ENCODE peak calls at places on chromosomes 5 and 9, in eight cellular contexts. S is endothelial cell of umbilical vein, J is AG04450, D is fibroblast of lung, E is fibroblast of the aortic adventitia, W is A549, T is lower leg skin, L is colonic mucosa. I is an unnamed sample.

GRCh38 chr9:88689509-88689908 is 154.5 kb downstream of the NXNL2 start:
- DNase-seq in T (no peak), E (no peak), W (no peak), J (no peak), D (no peak), L (no peak), S (no peak), I (no peak)

GRCh38 chr5:56850423-56850822 is 35.1 kb downstream of the MAP3K1 start:
- DNase-seq in L (no peak), J (no peak), W (no peak), D (no peak), T (no peak), E (no peak), S (no peak), I (no peak)

GRCh38 chr5:13976867-13977479 is 32.5 kb upstream of the DNAH5 start:
- DNase-seq in W (peak), L (no peak), T (no peak), J (no peak), S (peak), D (peak), E (peak), I (peak)

GRCh38 chr9:26856413-26857032 is 36.1 kb downstream of the CAAP1 start:
- DNase-seq in T (no peak), D (peak), S (peak), L (peak), E (peak), W (peak), J (no peak), I (no peak)

GRCh38 chr9:89366711-89367110 is 48.4 kb downstream of the SECISBP2 start:
- DNase-seq in J (no peak), L (no peak), T (no peak), E (no peak), D (no peak), S (no peak), W (no peak), I (peak)

GRCh38 chr5:75020016-75020656 is 32.2 kb downstream of the GCNT4 start:
- DNase-seq in W (no peak), J (no peak), L (peak), S (no peak), E (no peak), T (no peak), D (no peak), I (no peak)

GRCh38 chr9:69190866-69191672 is 17.0 kb downstream of the TJP2 start:
- DNase-seq in L (no peak), E (peak), J (no peak), D (no peak), S (peak), W (no peak), T (no peak), I (no peak)

GRCh38 chr9:127129718-127130085 is 7.3 kb upstream of the ANGPTL2 start:
- DNase-seq in E (no peak), D (no peak), S (no peak), T (no peak), J (no peak), W (no peak), L (no peak), I (no peak)

GRCh38 chr9:27425827-27426716 is 98.0 kb upstream of the IFNK start:
- DNase-seq in D (no peak), L (no peak), T (no peak), J (no peak), E (no peak), S (no peak), W (no peak), I (no peak)

GRCh38 chr9:88949425-88949824 is 41.8 kb upstream of the S1PR3 start:
- DNase-seq in D (peak), W (no peak), T (no peak), J (no peak), S (peak), E (peak), L (no peak), I (no peak)

GRCh38 chr5:132907161-132907560 is 33.7 kb downstream of the LEAP2 start:
- DNase-seq in W (no peak), E (no peak), J (no peak), D (no peak), T (no peak), L (no peak), S (peak), I (no peak)

GRCh38 chr9:19358691-19359090 is 21.3 kb downstream of the RPS6 start:
- DNase-seq in E (no peak), T (no peak), L (no peak), S (no peak), J (no peak), W (no peak), D (peak), I (no peak)

GRCh38 chr5:170660531-170660930 is 123.0 kb upstream of the GABRP start:
- DNase-seq in T (no peak), J (no peak), L (no peak), S (no peak), D (no peak), E (no peak), W (no peak), I (no peak)

DNA sequence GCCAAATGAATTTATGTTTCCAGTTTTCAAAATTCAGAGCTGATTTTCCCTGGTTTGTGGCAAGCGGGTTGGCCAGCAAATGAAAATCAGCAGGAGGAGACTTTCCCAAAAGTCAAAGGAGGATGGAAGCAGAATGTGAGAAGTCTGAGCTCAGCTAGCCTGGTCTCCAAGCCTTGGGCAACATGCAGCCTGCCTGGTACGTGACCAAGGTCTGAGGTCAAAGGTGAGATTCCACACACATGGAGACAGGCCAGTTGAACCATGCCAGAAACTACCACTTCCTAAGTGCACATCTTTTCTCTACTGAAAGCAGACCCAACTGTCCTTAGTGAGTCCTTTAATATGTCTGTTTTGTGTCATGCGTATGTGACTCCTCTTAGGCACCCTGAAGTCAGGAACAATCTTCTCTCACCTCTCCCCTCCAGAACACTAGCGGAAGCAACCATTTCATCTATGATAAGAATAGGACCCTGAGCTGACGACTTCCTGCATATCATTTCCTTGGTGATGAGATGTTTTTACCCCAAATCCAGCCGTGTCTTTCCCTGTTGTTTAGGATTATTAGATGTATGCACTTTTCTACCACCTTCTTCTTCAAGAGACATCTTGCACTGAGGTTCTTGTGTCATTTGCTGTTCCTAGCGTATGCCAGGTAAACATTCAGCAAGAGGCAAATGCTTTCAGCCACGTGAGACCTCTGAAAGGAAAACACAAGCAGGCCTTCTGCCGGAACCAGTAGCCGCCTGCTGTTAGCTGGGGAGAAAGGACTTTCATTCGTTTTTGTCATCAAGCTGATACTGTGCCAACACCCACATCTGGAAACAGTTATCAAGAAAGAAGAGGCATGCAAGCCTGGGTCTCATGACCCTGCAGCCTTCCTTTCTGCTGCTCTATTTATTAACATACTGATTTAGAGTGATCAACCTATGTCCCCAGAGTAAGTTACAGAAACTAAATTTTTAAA is 9.7 kb upstream of the TGFBI start:
- DNase-seq in D (peak), W (no peak), S (no peak), L (peak), E (peak), J (peak), T (peak), I (no peak)
- TF ChIP-seq CTCF in D (peak), W (no peak), S (no peak), L (no peak), E (peak), J (peak), T (no peak), I (no peak)

GRCh38 chr5:10489810-10490426 is 48.2 kb downstream of the ROPN1L start:
- DNase-seq in S (peak), D (peak), W (no peak), L (no peak), T (no peak), J (no peak), E (peak), I (no peak)
- H3K4me3 ChIP-seq in S (no peak), D (no peak), W (no peak), L (no peak), T (no peak), J (no peak), E (no peak), I (no peak)

GRCh38 chr9:6538666-6539071 is 106.9 kb downstream of the GLDC start:
- DNase-seq in L (no peak), D (peak), J (no peak), E (peak), W (no peak), S (no peak), T (no peak), I (peak)
- TF ChIP-seq CTCF in L (no peak), D (no peak), J (no peak), E (no peak), W (no peak), S (no peak), T (no peak), I (no peak)

GRCh38 chr9:4099961-4100360 is 199.9 kb downstream of the GLIS3 start:
- DNase-seq in E (peak), J (no peak), D (peak), W (no peak), T (no peak), L (no peak), S (no peak), I (no peak)
- H3K4me3 ChIP-seq in E (no peak), J (no peak), D (no peak), W (no peak), T (no peak), L (no peak), S (no peak), I (no peak)

GRCh38 chr5:80487829-80488708 is at the start of gene FAM151B:
- DNase-seq in T (peak), J (peak), L (peak), D (peak), W (peak), E (peak), S (peak), I (peak)
- TF ChIP-seq CTCF in T (no peak), J (peak), L (no peak), D (peak), W (peak), E (peak), S (no peak), I (peak)

GRCh38 chr5:15023846-15024245 is 152.3 kb upstream of the ANKH start:
- DNase-seq in W (no peak), D (no peak), T (no peak), L (no peak), E (no peak), S (no peak), J (no peak), I (no peak)

GRCh38 chr5:15026011-15026481 is 154.5 kb upstream of the ANKH start:
- DNase-seq in E (peak), S (no peak), L (no peak), J (no peak), D (peak), T (no peak), W (no peak), I (no peak)

GRCh38 chr5:15021286-15022046 is 149.9 kb upstream of the ANKH start:
- DNase-seq in D (peak), W (no peak), E (peak), T (no peak), L (no peak), S (no peak), J (peak), I (no peak)

GRCh38 chr5:15023266-15023665 is 151.7 kb upstream of the ANKH start:
- DNase-seq in L (no peak), D (no peak), E (no peak), T (no peak), J (no peak), S (no peak), W (no peak), I (no peak)

GRCh38 chr5:15020731-15021130 is 149.2 kb upstream of the ANKH start:
- DNase-seq in D (no peak), J (no peak), L (no peak), E (peak), S (no peak), T (no peak), W (no peak), I (no peak)
- H3K4me3 ChIP-seq in D (no peak), J (no peak), L (no peak), E (no peak), S (no peak), T (no peak), W (no peak), I (no peak)

GRCh38 chr9:124386201-124386600 is 29.0 kb downstream of the PSMB7 start:
- DNase-seq in T (no peak), S (peak), J (no peak), L (no peak), D (peak), W (no peak), E (no peak), I (no peak)

GRCh38 chr9:124385623-124386022 is 29.6 kb downstream of the PSMB7 start:
- DNase-seq in T (no peak), E (no peak), L (no peak), W (no peak), S (no peak), D (no peak), J (no peak), I (no peak)

GRCh38 chr9:124384849-124385248 is 30.4 kb downstream of the PSMB7 start:
- DNase-seq in L (no peak), J (no peak), D (no peak), W (no peak), T (no peak), E (no peak), S (no peak), I (no peak)

GRCh38 chr9:124381073-124381945 is 33.9 kb downstream of the PSMB7 start:
- DNase-seq in T (no peak), J (no peak), S (peak), L (no peak), E (no peak), D (no peak), W (no peak), I (no peak)

GRCh38 chr9:124384210-124384609 is 31.0 kb downstream of the PSMB7 start:
- DNase-seq in S (no peak), T (no peak), E (no peak), W (no peak), J (no peak), D (no peak), L (no peak), I (no peak)
- TF ChIP-seq CTCF in S (no peak), T (no peak), E (no peak), W (no peak), J (no peak), D (no peak), L (no peak), I (no peak)